ENCODE peak calls at places on chromosomes 16 and 17, in six cellular contexts. X is neural crest cell, S is NCI-H2081, W is amygdala, O is MM.1S, A is Peyer's patch. T is an unnamed sample.

GRCh38 chr16:5466551-5466950 is 369.0 kb upstream of the EEF2KMT start:
- DNase-seq in X (no peak), S (no peak), W (no peak), O (no peak), A (no peak), T (no peak)

GRCh38 chr17:78709119-78709681 is 72.9 kb downstream of the CYTH1 start:
- DNase-seq in X (no peak), S (no peak), W (no peak), O (no peak), A (no peak), T (no peak)

GRCh38 chr16:85036398-85037049 is 8.9 kb downstream of the KIAA0513 start:
- DNase-seq in X (no peak), S (no peak), W (no peak), O (no peak), A (no peak), T (no peak)

GRCh38 chr17:3843935-3844516 is 2.0 kb downstream of the NCBP3 start:
- DNase-seq in X (no peak), S (peak), W (no peak), O (peak), A (no peak), T (peak)

GRCh38 chr16:31452631-31453106 is 6.6 kb upstream of the ARMC5 start:
- DNase-seq in X (no peak), S (no peak), W (no peak), O (no peak), A (no peak), T (no peak)

GRCh38 chr17:4908301-4908700 is 5.4 kb upstream of the CHRNE start:
- DNase-seq in X (peak), S (peak), W (no peak), O (no peak), A (no peak), T (no peak)

GRCh38 chr17:78272181-78272913 is 40.9 kb downstream of the TMEM235 start:
- DNase-seq in X (no peak), S (no peak), W (no peak), O (peak), A (peak), T (peak)

GRCh38 chr16:10441726-10442125 is 55.9 kb downstream of the ATF7IP2 start:
- DNase-seq in X (no peak), S (no peak), W (no peak), O (no peak), A (no peak), T (no peak)

GRCh38 chr16:4313563-4314531 is 2.0 kb upstream of the GLIS2 start:
- DNase-seq in X (peak), S (no peak), W (no peak), O (peak), A (no peak), T (peak)

GRCh38 chr16:77450790-77451487 is 16.1 kb upstream of the ADAMTS18 start:
- DNase-seq in X (no peak), S (peak), W (no peak), O (peak), A (no peak), T (peak)

GRCh38 chr16:85202631-85203461 is 90.6 kb upstream of the CIBAR2 start:
- DNase-seq in X (peak), S (no peak), W (peak), O (no peak), A (peak), T (no peak)

GRCh38 chr17:55413825-55414489 is 7.7 kb downstream of the MMD start:
- DNase-seq in X (no peak), S (no peak), W (no peak), O (no peak), A (no peak), T (no peak)

GRCh38 chr17:6422654-6423241 is 12.2 kb downstream of the AIPL1 start:
- DNase-seq in X (no peak), S (no peak), W (no peak), O (no peak), A (no peak), T (no peak)

GRCh38 chr17:66494023-66494803 is 191.8 kb downstream of the PRKCA start:
- DNase-seq in X (no peak), S (no peak), W (no peak), O (no peak), A (no peak), T (no peak)

GRCh38 chr16:89325861-89326471 is 108.5 kb downstream of the ZNF778 start:
- DNase-seq in X (no peak), S (peak), W (no peak), O (peak), A (no peak), T (peak)

GRCh38 chr16:69329369-69330285 is 761 bp downstream of the PDF start:
- DNase-seq in X (no peak), S (peak), W (no peak), O (peak), A (no peak), T (peak)

GRCh38 chr17:49618112-49618611 is 42.5 kb downstream of the NXPH3 start:
- DNase-seq in X (no peak), S (no peak), W (no peak), O (no peak), A (no peak), T (no peak)

GRCh38 chr17:61005358-61005757 is 327.7 kb downstream of the BCAS3 start:
- DNase-seq in X (no peak), S (no peak), W (no peak), O (no peak), A (no peak), T (no peak)

GRCh38 chr16:48317614-48318013 is 67.6 kb downstream of the SIAH1 start:
- DNase-seq in X (no peak), S (no peak), W (no peak), O (peak), A (no peak), T (no peak)

GRCh38 chr17:42632949-42633444 is 23.5 kb downstream of the TUBG1 start:
- DNase-seq in X (no peak), S (no peak), W (no peak), O (no peak), A (no peak), T (no peak)

GRCh38 chr17:19292377-19292711 is 55.2 kb downstream of the EPN2 start:
- DNase-seq in X (no peak), S (no peak), W (no peak), O (no peak), A (no peak), T (no peak)

GRCh38 chr17:8698142-8699050 is 46.2 kb downstream of the CCDC42 start:
- DNase-seq in X (no peak), S (no peak), W (no peak), O (no peak), A (no peak), T (no peak)

GRCh38 chr16:85207357-85207921 is 95.2 kb upstream of the CIBAR2 start:
- DNase-seq in X (no peak), S (no peak), W (no peak), O (no peak), A (no peak), T (no peak)

GRCh38 chr17:50614471-50615051 is 20.1 kb upstream of the ABCC3 start:
- DNase-seq in X (no peak), S (no peak), W (no peak), O (no peak), A (no peak), T (no peak)

T was measured in RPMI8226.